ENCODE peak calls at places on chromosomes 7 and 10, in seven cellular contexts. V, U, F, K, N, Y and A are unnamed samples.

GRCh38 chr10:63520463-63521388 is 475 bp upstream of the REEP3 start:
- DNase-seq in F (no peak), Y (peak; percentile 41), N (peak; percentile 78), K (peak; percentile 76), V (peak; percentile 90), U (peak; percentile 90), A (peak; percentile 92)

GRCh38 chr10:107865691-107866090 is 701.2 kb upstream of the SORCS1 start:
- DNase-seq in N (no peak), V (no peak), Y (no peak), K (peak; percentile 3), F (no peak), U (no peak), A (no peak)

GRCh38 chr10:73908853-73909611 is 1.9 kb upstream of the PLAU start:
- DNase-seq in K (peak; percentile 99), Y (peak; percentile 64), U (peak; percentile 77), N (peak; percentile 99), F (no peak), V (peak; percentile 78), A (no peak)

GRCh38 chr10:131193923-131194322 is 117.6 kb downstream of the TCERG1L start:
- DNase-seq in U (no peak), N (no peak), Y (no peak), K (no peak), V (peak; percentile 40), F (no peak), A (peak; percentile 57)

GRCh38 chr7:22578048-22578770 is 78.2 kb upstream of the STEAP1B start:
- DNase-seq in U (no peak), V (no peak), K (peak; percentile 90), F (no peak), Y (peak; percentile 84), N (peak; percentile 81), A (no peak)

GRCh38 chr10:82150123-82150900 is 275.3 kb downstream of the NRG3 start:
- DNase-seq in V (peak; percentile 72), K (no peak), Y (no peak), N (no peak), U (peak; percentile 65), F (no peak), A (no peak)

GRCh38 chr7:136302049-136302448 is 324.9 kb upstream of the MTPN start:
- DNase-seq in Y (no peak), F (no peak), N (no peak), U (no peak), V (no peak), K (no peak), A (no peak)

GRCh38 chr7:92904292-92905131 is 68.1 kb upstream of the CDK6 start:
- DNase-seq in F (no peak), Y (peak; percentile 76), N (peak; percentile 99), K (peak; percentile 99), V (no peak), U (no peak), A (no peak)

GRCh38 chr10:22821501-22821900 is 106.4 kb upstream of the ARMC3 start:
- DNase-seq in N (no peak), U (no peak), K (peak; percentile 78), Y (peak; percentile 83), V (no peak), F (no peak), A (no peak)

GRCh38 chr7:33192695-33193291 is 63.4 kb downstream of the BBS9 start:
- DNase-seq in K (no peak), U (no peak), N (no peak), Y (no peak), V (no peak), F (no peak), A (no peak)